ENCODE peak calls at places on chromosome 11, in ten cellular contexts. I, R, E, P, T, S, V, A, Y and N are unnamed samples.

GRCh38 chr11:1225386-1226225 is 2.7 kb downstream of the MUC5B start:
- DNase-seq in A (no peak), V (peak), R (no peak), P (no peak), E (no peak), S (no peak), Y (no peak), T (no peak), I (no peak), N (peak)

GRCh38 chr11:103920449-103920848 is 116.0 kb upstream of the DDI1 start:
- DNase-seq in R (no peak), E (no peak), Y (no peak), V (no peak), I (no peak), A (no peak), S (peak), P (no peak), T (no peak), N (no peak)

GRCh38 chr11:33177676-33178336 is 16.5 kb upstream of the CSTF3 start:
- DNase-seq in I (no peak), R (no peak), P (no peak), E (no peak), V (no peak), Y (no peak), T (no peak), S (no peak), A (no peak), N (no peak)

GRCh38 chr11:67563354-67564114 is 20.1 kb upstream of the GSTP1 start:
- DNase-seq in E (no peak), P (no peak), R (no peak), A (no peak), Y (no peak), I (no peak), T (no peak), S (peak), V (no peak), N (no peak)

GRCh38 chr11:3834349-3835099 is 6.2 kb downstream of the RHOG start:
- DNase-seq in T (no peak), I (no peak), A (no peak), R (no peak), P (no peak), E (no peak), V (no peak), Y (no peak), S (no peak), N (peak)

GRCh38 chr11:20065040-20065805 is 95.1 kb downstream of the DBX1 start:
- DNase-seq in E (no peak), T (no peak), R (no peak), Y (no peak), I (no peak), A (no peak), S (no peak), P (no peak), V (no peak), N (no peak)

GRCh38 chr11:111923951-111924350 is 5.2 kb downstream of the C11orf52 start:
- DNase-seq in R (no peak), V (no peak), E (no peak), P (no peak), T (no peak), S (peak), Y (no peak), I (no peak), A (no peak), N (no peak)

GRCh38 chr11:133318221-133318620 is 214.1 kb downstream of the OPCML start:
- DNase-seq in P (no peak), S (no peak), V (no peak), I (no peak), Y (no peak), A (no peak), E (no peak), R (no peak), T (no peak), N (no peak)

GRCh38 chr11:57155838-57156583 is 25.7 kb upstream of the LRRC55 start:
- DNase-seq in Y (no peak), S (peak), V (no peak), R (no peak), T (no peak), E (no peak), P (no peak), A (no peak), I (no peak), N (no peak)

GRCh38 chr11:44596541-44597276 is 31.2 kb downstream of the CD82 start:
- DNase-seq in S (no peak), E (peak), I (peak), Y (peak), P (no peak), T (no peak), A (peak), R (peak), V (no peak), N (no peak)

GRCh38 chr11:128036556-128037093 is 550.7 kb downstream of the ETS1 start:
- DNase-seq in E (no peak), V (no peak), R (no peak), P (no peak), A (no peak), Y (no peak), T (no peak), S (no peak), I (no peak), N (no peak)

GRCh38 chr11:81840375-81840774 is 893.3 kb downstream of the FAM181B start:
- DNase-seq in P (no peak), S (no peak), R (no peak), E (no peak), Y (no peak), V (no peak), I (no peak), T (no peak), A (no peak), N (no peak)

GRCh38 chr11:73205666-73206343 is 12.3 kb upstream of the P2RY2 start:
- DNase-seq in T (no peak), Y (no peak), V (no peak), S (no peak), P (no peak), A (no peak), I (no peak), E (no peak), R (no peak), N (no peak)

GRCh38 chr11:2109541-2110019 is 29.6 kb downstream of the IGF2 start:
- DNase-seq in A (no peak), R (no peak), S (no peak), P (no peak), I (no peak), E (no peak), V (no peak), T (no peak), Y (no peak), N (peak)

GRCh38 chr11:7020183-7020917 is at the start of the genes NLRP14 and ZNF214:
- DNase-seq in E (no peak), A (no peak), P (peak), R (no peak), T (peak), Y (no peak), S (peak), V (peak), I (no peak), N (peak)

GRCh38 chr11:77753230-77753629 is 67.3 kb downstream of the RSF1 start:
- DNase-seq in Y (no peak), E (no peak), I (no peak), T (no peak), S (no peak), V (no peak), R (no peak), P (no peak), A (no peak), N (no peak)

GRCh38 chr11:132610791-132611190 is 921.5 kb downstream of the OPCML start:
- DNase-seq in T (no peak), A (no peak), V (no peak), Y (no peak), E (no peak), I (no peak), R (no peak), P (no peak), S (no peak), N (no peak)

GRCh38 chr11:102831709-102832492 is 11.5 kb downstream of the MMP3 start:
- DNase-seq in E (no peak), R (no peak), P (no peak), I (no peak), A (no peak), T (no peak), V (no peak), S (no peak), Y (no peak), N (no peak)

GRCh38 chr11:41237386-41237785 is 222.1 kb downstream of the LRRC4C start:
- DNase-seq in R (no peak), Y (no peak), S (no peak), T (no peak), V (no peak), E (no peak), I (no peak), A (no peak), P (no peak), N (no peak)